ENCODE peak calls at places on chromosomes 7 and 10, in five cellular contexts. One of them, this sample, is unnamed.

GRCh38 chr10:102801496-102801895 is 35.7 kb downstream of the CYP17A1 start:
- DNase-seq in KBM-7: no peak
- DNase-seq in stimulated activated CD4-positive, alpha-beta T cell treated with anti-CD3 and anti-CD28 coated beads, Interleukin-1b, Interleukin-23, amount 100 ng/mL, for 4 hours: no peak
- DNase-seq in activated T-helper 1 cell treated with anti-CD3 and anti-CD28 coated beads, Interleukin-12 subunit alpha, Interleukin-12 subunit beta, Interleukin-2, Interleukin-4 antibody, amounts not matched to agents 30 ng/mL and 10 ng/mL and 1 ng/mL, durations not matched to agents 14 hours and 24 hours and 36 hours: no peak
- DNase-seq in ACHN: no peak
- DNase-seq in this sample: no peak

GRCh38 chr7:12157517-12157916 is 53.6 kb upstream of the TMEM106B start:
- DNase-seq in KBM-7: no peak
- DNase-seq in stimulated activated CD4-positive, alpha-beta T cell treated with anti-CD3 and anti-CD28 coated beads, Interleukin-1b, Interleukin-23, amount 100 ng/mL, for 4 hours: no peak
- DNase-seq in activated T-helper 1 cell treated with anti-CD3 and anti-CD28 coated beads, Interleukin-12 subunit alpha, Interleukin-12 subunit beta, Interleukin-2, Interleukin-4 antibody, amounts not matched to agents 30 ng/mL and 10 ng/mL and 1 ng/mL, durations not matched to agents 14 hours and 24 hours and 36 hours: no peak
- DNase-seq in ACHN: no peak
- DNase-seq in this sample: no peak

GRCh38 chr10:13462551-13462950 is 66.3 kb downstream of the BEND7 start:
- DNase-seq in KBM-7: no peak
- DNase-seq in stimulated activated CD4-positive, alpha-beta T cell treated with anti-CD3 and anti-CD28 coated beads, Interleukin-1b, Interleukin-23, amount 100 ng/mL, for 4 hours: no peak
- DNase-seq in activated T-helper 1 cell treated with anti-CD3 and anti-CD28 coated beads, Interleukin-12 subunit alpha, Interleukin-12 subunit beta, Interleukin-2, Interleukin-4 antibody, amounts not matched to agents 30 ng/mL and 10 ng/mL and 1 ng/mL, durations not matched to agents 14 hours and 24 hours and 36 hours: no peak
- DNase-seq in ACHN: no peak
- DNase-seq in this sample: no peak

GRCh38 chr7:33739286-33739685 is 166.1 kb upstream of the BMPER start:
- DNase-seq in KBM-7: no peak
- DNase-seq in stimulated activated CD4-positive, alpha-beta T cell treated with anti-CD3 and anti-CD28 coated beads, Interleukin-1b, Interleukin-23, amount 100 ng/mL, for 4 hours: no peak
- DNase-seq in activated T-helper 1 cell treated with anti-CD3 and anti-CD28 coated beads, Interleukin-12 subunit alpha, Interleukin-12 subunit beta, Interleukin-2, Interleukin-4 antibody, amounts not matched to agents 30 ng/mL and 10 ng/mL and 1 ng/mL, durations not matched to agents 14 hours and 24 hours and 36 hours: no peak
- DNase-seq in ACHN: no peak
- DNase-seq in this sample: no peak

GRCh38 chr10:126392469-126392868 is 4.2 kb upstream of the ADAM12 start:
- DNase-seq in KBM-7: no peak
- DNase-seq in stimulated activated CD4-positive, alpha-beta T cell treated with anti-CD3 and anti-CD28 coated beads, Interleukin-1b, Interleukin-23, amount 100 ng/mL, for 4 hours: no peak
- DNase-seq in activated T-helper 1 cell treated with anti-CD3 and anti-CD28 coated beads, Interleukin-12 subunit alpha, Interleukin-12 subunit beta, Interleukin-2, Interleukin-4 antibody, amounts not matched to agents 30 ng/mL and 10 ng/mL and 1 ng/mL, durations not matched to agents 14 hours and 24 hours and 36 hours: no peak
- DNase-seq in ACHN: no peak
- DNase-seq in this sample: no peak

GRCh38 chr7:14195079-14195478 is 205.6 kb upstream of the ETV1 start:
- DNase-seq in KBM-7: no peak
- DNase-seq in stimulated activated CD4-positive, alpha-beta T cell treated with anti-CD3 and anti-CD28 coated beads, Interleukin-1b, Interleukin-23, amount 100 ng/mL, for 4 hours: no peak
- DNase-seq in activated T-helper 1 cell treated with anti-CD3 and anti-CD28 coated beads, Interleukin-12 subunit alpha, Interleukin-12 subunit beta, Interleukin-2, Interleukin-4 antibody, amounts not matched to agents 30 ng/mL and 10 ng/mL and 1 ng/mL, durations not matched to agents 14 hours and 24 hours and 36 hours: no peak
- DNase-seq in ACHN: no peak
- DNase-seq in this sample: no peak

GRCh38 chr7:157541295-157541608 is 204.4 kb downstream of the DNAJB6 start:
- DNase-seq in KBM-7: no peak
- DNase-seq in stimulated activated CD4-positive, alpha-beta T cell treated with anti-CD3 and anti-CD28 coated beads, Interleukin-1b, Interleukin-23, amount 100 ng/mL, for 4 hours: no peak
- DNase-seq in activated T-helper 1 cell treated with anti-CD3 and anti-CD28 coated beads, Interleukin-12 subunit alpha, Interleukin-12 subunit beta, Interleukin-2, Interleukin-4 antibody, amounts not matched to agents 30 ng/mL and 10 ng/mL and 1 ng/mL, durations not matched to agents 14 hours and 24 hours and 36 hours: no peak
- DNase-seq in ACHN: no peak
- DNase-seq in this sample: no peak

GRCh38 chr10:125928928-125929585 is 32.7 kb downstream of the FANK1 start:
- DNase-seq in KBM-7: no peak
- DNase-seq in stimulated activated CD4-positive, alpha-beta T cell treated with anti-CD3 and anti-CD28 coated beads, Interleukin-1b, Interleukin-23, amount 100 ng/mL, for 4 hours: no peak
- DNase-seq in activated T-helper 1 cell treated with anti-CD3 and anti-CD28 coated beads, Interleukin-12 subunit alpha, Interleukin-12 subunit beta, Interleukin-2, Interleukin-4 antibody, amounts not matched to agents 30 ng/mL and 10 ng/mL and 1 ng/mL, durations not matched to agents 14 hours and 24 hours and 36 hours: no peak
- DNase-seq in ACHN: no peak
- DNase-seq in this sample: no peak

GRCh38 chr10:72719941-72720592 is 28.1 kb downstream of the MCU start:
- DNase-seq in KBM-7: no peak
- DNase-seq in stimulated activated CD4-positive, alpha-beta T cell treated with anti-CD3 and anti-CD28 coated beads, Interleukin-1b, Interleukin-23, amount 100 ng/mL, for 4 hours: no peak
- DNase-seq in activated T-helper 1 cell treated with anti-CD3 and anti-CD28 coated beads, Interleukin-12 subunit alpha, Interleukin-12 subunit beta, Interleukin-2, Interleukin-4 antibody, amounts not matched to agents 30 ng/mL and 10 ng/mL and 1 ng/mL, durations not matched to agents 14 hours and 24 hours and 36 hours: no peak
- DNase-seq in ACHN: peak
- DNase-seq in this sample: no peak